ENCODE peak calls at places on chromosomes 2 and 18, in five cellular contexts. One of them, this sample, is unnamed.

GRCh38 chr2:64101141-64101591 is 43.1 kb downstream of the PELI1 start:
- DNase-seq in sciatic nerve: no peak
- DNase-seq in AG04449: no peak
- DNase-seq in effector memory CD4-positive, alpha-beta T cell: no peak
- DNase-seq in activated gamma-delta T cell: no peak
- DNase-seq in this sample: no peak

GRCh38 chr2:236644502-236644911 is 74.9 kb downstream of the ACKR3 start:
- DNase-seq in sciatic nerve: peak
- DNase-seq in AG04449: no peak
- DNase-seq in effector memory CD4-positive, alpha-beta T cell: no peak
- DNase-seq in activated gamma-delta T cell: no peak
- DNase-seq in this sample: peak

GRCh38 chr2:10594481-10594880 is 95.3 kb downstream of the NOL10 start:
- DNase-seq in sciatic nerve: no peak
- DNase-seq in AG04449: no peak
- DNase-seq in effector memory CD4-positive, alpha-beta T cell: no peak
- DNase-seq in activated gamma-delta T cell: no peak
- DNase-seq in this sample: no peak

GRCh38 chr18:13175754-13176210 is 42.8 kb upstream of the LDLRAD4 start:
- DNase-seq in sciatic nerve: no peak
- DNase-seq in AG04449: no peak
- DNase-seq in effector memory CD4-positive, alpha-beta T cell: no peak
- DNase-seq in activated gamma-delta T cell: no peak
- DNase-seq in this sample: no peak

GRCh38 chr2:113407446-113408099 is 29.9 kb upstream of the ZNG1B start:
- DNase-seq in sciatic nerve: no peak
- DNase-seq in AG04449: no peak
- DNase-seq in effector memory CD4-positive, alpha-beta T cell: no peak
- DNase-seq in activated gamma-delta T cell: no peak
- DNase-seq in this sample: no peak

GRCh38 chr2:134412639-134412999 is 158.7 kb downstream of the MGAT5 start:
- DNase-seq in sciatic nerve: peak
- DNase-seq in AG04449: no peak
- DNase-seq in effector memory CD4-positive, alpha-beta T cell: no peak
- DNase-seq in activated gamma-delta T cell: no peak
- DNase-seq in this sample: no peak

GRCh38 chr2:16525265-16525887 is 140.3 kb downstream of the CYRIA start:
- DNase-seq in sciatic nerve: no peak
- DNase-seq in AG04449: no peak
- DNase-seq in effector memory CD4-positive, alpha-beta T cell: no peak
- DNase-seq in activated gamma-delta T cell: no peak
- DNase-seq in this sample: no peak

GRCh38 chr2:11753452-11753885 is 7.0 kb downstream of the LPIN1 start:
- DNase-seq in sciatic nerve: no peak
- DNase-seq in AG04449: no peak
- DNase-seq in effector memory CD4-positive, alpha-beta T cell: peak
- DNase-seq in activated gamma-delta T cell: peak
- DNase-seq in this sample: no peak

GRCh38 chr18:51537487-51537886 is 340.0 kb upstream of the MEX3C start:
- DNase-seq in sciatic nerve: no peak
- DNase-seq in AG04449: no peak
- DNase-seq in effector memory CD4-positive, alpha-beta T cell: no peak
- DNase-seq in activated gamma-delta T cell: no peak
- DNase-seq in this sample: peak

GRCh38 chr2:127027715-127028114 is 79.2 kb downstream of the BIN1 start:
- DNase-seq in sciatic nerve: no peak
- DNase-seq in AG04449: no peak
- DNase-seq in effector memory CD4-positive, alpha-beta T cell: no peak
- DNase-seq in activated gamma-delta T cell: no peak
- DNase-seq in this sample: no peak

GRCh38 chr2:72011791-72012190 is 135.9 kb downstream of the CYP26B1 start:
- DNase-seq in sciatic nerve: peak
- DNase-seq in AG04449: no peak
- DNase-seq in effector memory CD4-positive, alpha-beta T cell: no peak
- DNase-seq in activated gamma-delta T cell: no peak
- DNase-seq in this sample: no peak

GRCh38 chr2:159050426-159050825 is 82.0 kb downstream of the TANC1 start:
- DNase-seq in sciatic nerve: no peak
- DNase-seq in AG04449: no peak
- DNase-seq in effector memory CD4-positive, alpha-beta T cell: no peak
- DNase-seq in activated gamma-delta T cell: no peak
- DNase-seq in this sample: no peak

GRCh38 chr2:50820176-50820575 is 211.8 kb downstream of the NRXN1 start:
- DNase-seq in sciatic nerve: no peak
- DNase-seq in AG04449: no peak
- DNase-seq in effector memory CD4-positive, alpha-beta T cell: no peak
- DNase-seq in activated gamma-delta T cell: no peak
- DNase-seq in this sample: no peak

GRCh38 chr2:172376505-172377125 is 50.8 kb upstream of the ITGA6 start:
- DNase-seq in sciatic nerve: no peak
- DNase-seq in AG04449: no peak
- DNase-seq in effector memory CD4-positive, alpha-beta T cell: no peak
- DNase-seq in activated gamma-delta T cell: no peak
- DNase-seq in this sample: no peak

GRCh38 chr2:99471635-99472326 is 18.0 kb downstream of the REV1 start:
- DNase-seq in sciatic nerve: no peak
- DNase-seq in AG04449: no peak
- DNase-seq in effector memory CD4-positive, alpha-beta T cell: no peak
- DNase-seq in activated gamma-delta T cell: no peak
- DNase-seq in this sample: no peak

GRCh38 chr2:227191367-227191766 is 26.9 kb downstream of the COL4A3 start:
- DNase-seq in sciatic nerve: no peak
- DNase-seq in AG04449: no peak
- DNase-seq in effector memory CD4-positive, alpha-beta T cell: no peak
- DNase-seq in activated gamma-delta T cell: no peak
- DNase-seq in this sample: no peak

GRCh38 chr18:40851014-40851429 is 1104.0 kb upstream of the PIK3C3 start:
- DNase-seq in sciatic nerve: peak
- DNase-seq in AG04449: no peak
- DNase-seq in effector memory CD4-positive, alpha-beta T cell: no peak
- DNase-seq in activated gamma-delta T cell: no peak
- DNase-seq in this sample: no peak

GRCh38 chr2:133424876-133425275 is 143.4 kb downstream of the NCKAP5 start:
- DNase-seq in sciatic nerve: no peak
- DNase-seq in AG04449: no peak
- DNase-seq in effector memory CD4-positive, alpha-beta T cell: no peak
- DNase-seq in activated gamma-delta T cell: no peak
- DNase-seq in this sample: no peak

GRCh38 chr2:126905991-126906390 is 7.3 kb downstream of the TEX51 start:
- DNase-seq in sciatic nerve: no peak
- DNase-seq in AG04449: no peak
- DNase-seq in effector memory CD4-positive, alpha-beta T cell: no peak
- DNase-seq in activated gamma-delta T cell: no peak
- DNase-seq in this sample: no peak

GRCh38 chr2:70620020-70620419 is 66.4 kb upstream of the TGFA start:
- DNase-seq in sciatic nerve: no peak
- DNase-seq in AG04449: no peak
- DNase-seq in effector memory CD4-positive, alpha-beta T cell: no peak
- DNase-seq in activated gamma-delta T cell: no peak
- DNase-seq in this sample: no peak

GRCh38 chr2:124027182-124027581 is 2.1 kb downstream of the CNTNAP5 start:
- DNase-seq in sciatic nerve: no peak
- DNase-seq in AG04449: no peak
- DNase-seq in effector memory CD4-positive, alpha-beta T cell: no peak
- DNase-seq in activated gamma-delta T cell: no peak
- DNase-seq in this sample: no peak

This sample was measured in upper lobe of left lung.